ENCODE peak calls at places on chromosomes 5 and 9, in seven cellular contexts. O is HCT116, X is astrocyte, J is fibroblast of lung, K is DND-41, D is neuronal stem cell, W is GM12878. S is an unnamed sample.

GRCh38 chr9:114737118-114737517 is 55.1 kb upstream of the TEX48 start:
- DNase-seq in O (no peak), X (no peak), J (no peak), K (no peak), D (no peak), W (no peak), S (no peak)

GRCh38 chr5:31553863-31554262 is 21.8 kb downstream of the C5orf22 start:
- DNase-seq in O (no peak), X (no peak), J (no peak), K (no peak), D (no peak), W (no peak), S (no peak)

GRCh38 chr5:18216016-18216415 is 581.8 kb downstream of the TAF11L14 start:
- DNase-seq in O (no peak), X (no peak), J (no peak), K (no peak), D (no peak), W (no peak), S (no peak)

GRCh38 chr9:123642291-123643278 is 286.6 kb downstream of the CRB2 start:
- DNase-seq in O (no peak), X (peak), J (peak), K (no peak), D (no peak), W (no peak), S (no peak)

GRCh38 chr9:88991066-88992030 is at the start of gene S1PR3:
- DNase-seq in O (no peak), X (no peak), J (peak), K (no peak), D (peak), W (no peak), S (peak)

GRCh38 chr5:26582350-26583040 is 455.9 kb downstream of the CDH9 start:
- DNase-seq in O (no peak), X (no peak), J (no peak), K (no peak), D (no peak), W (no peak), S (no peak)

GRCh38 chr5:88602584-88602983 is 280.4 kb downstream of the MEF2C start:
- DNase-seq in O (peak), X (no peak), J (no peak), K (peak), D (no peak), W (no peak), S (no peak)

GRCh38 chr5:60522299-60522915 is 177.6 kb downstream of the DEPDC1B start:
- DNase-seq in O (no peak), X (peak), J (peak), K (no peak), D (no peak), W (peak), S (no peak)

GRCh38 chr5:109852371-109853160 is 162.8 kb downstream of the MAN2A1 start:
- DNase-seq in O (no peak), X (peak), J (peak), K (no peak), D (no peak), W (no peak), S (no peak)

GRCh38 chr9:113719919-113720318 is 156.2 kb upstream of the ZNF618 start:
- DNase-seq in O (no peak), X (no peak), J (no peak), K (no peak), D (no peak), W (no peak), S (no peak)

GRCh38 chr5:103706939-103707682 is 144.5 kb upstream of the NUDT12 start:
- DNase-seq in O (no peak), X (no peak), J (peak), K (no peak), D (no peak), W (no peak), S (no peak)

GRCh38 chr5:17400724-17401508 is 97.1 kb upstream of the TAF11L2 start:
- DNase-seq in O (no peak), X (no peak), J (no peak), K (no peak), D (no peak), W (no peak), S (no peak)

GRCh38 chr5:179118756-179119414 is 58.7 kb downstream of the ZNF354C start:
- DNase-seq in O (no peak), X (no peak), J (no peak), K (no peak), D (no peak), W (no peak), S (no peak)

GRCh38 chr5:77995793-77996409 is 219.8 kb upstream of the TBCA start:
- DNase-seq in O (no peak), X (no peak), J (no peak), K (no peak), D (no peak), W (no peak), S (no peak)

GRCh38 chr5:56670916-56671315 is 144.4 kb upstream of the MAP3K1 start:
- DNase-seq in O (no peak), X (no peak), J (peak), K (no peak), D (no peak), W (no peak), S (no peak)

GRCh38 chr5:1639757-1640156 is 116.0 kb upstream of the LPCAT1 start:
- DNase-seq in O (no peak), X (no peak), J (no peak), K (no peak), D (no peak), W (no peak), S (no peak)

GRCh38 chr9:35114921-35115341 is 731 bp downstream of the ATOSB start:
- DNase-seq in O (no peak), X (peak), J (no peak), K (peak), D (peak), W (no peak), S (peak)

GRCh38 chr5:109701779-109702178 is 12.1 kb downstream of the MAN2A1 start:
- DNase-seq in O (no peak), X (no peak), J (no peak), K (no peak), D (no peak), W (no peak), S (no peak)

GRCh38 chr5:53508125-53508524 is 27.7 kb downstream of the FST start:
- DNase-seq in O (no peak), X (no peak), J (peak), K (no peak), D (no peak), W (no peak), S (no peak)

GRCh38 chr5:72854419-72854818 is 38.0 kb downstream of the TNPO1 start:
- DNase-seq in O (no peak), X (no peak), J (no peak), K (no peak), D (no peak), W (no peak), S (no peak)

GRCh38 chr9:34994429-34995287 is 5.1 kb downstream of the DNAJB5 start:
- DNase-seq in O (peak), X (peak), J (peak), K (no peak), D (no peak), W (no peak), S (peak)

GRCh38 chr5:32869216-32869615 is 158.1 kb downstream of the NPR3 start:
- DNase-seq in O (no peak), X (peak), J (peak), K (no peak), D (no peak), W (no peak), S (no peak)

GRCh38 chr5:128201065-128201926 is 117.7 kb downstream of the SLC12A2 start:
- DNase-seq in O (no peak), X (peak), J (peak), K (peak), D (peak), W (no peak), S (peak)

GRCh38 chr5:1552469-1553255 is 28.9 kb upstream of the LPCAT1 start:
- DNase-seq in O (no peak), X (peak), J (peak), K (no peak), D (peak), W (no peak), S (no peak)

GRCh38 chr5:34038430-34038829 is 4.6 kb downstream of the C1QTNF3 start:
- DNase-seq in O (no peak), X (no peak), J (no peak), K (no peak), D (no peak), W (no peak), S (no peak)

GRCh38 chr9:21559402-21560280 is 77.5 kb upstream of the IFNE start:
- DNase-seq in O (no peak), X (peak), J (peak), K (no peak), D (peak), W (no peak), S (peak)

GRCh38 chr9:89991204-89991790 is 386.5 kb downstream of the GADD45G start:
- DNase-seq in O (no peak), X (no peak), J (no peak), K (no peak), D (no peak), W (no peak), S (no peak)

GRCh38 chr5:139396691-139397090 is 1.8 kb upstream of the PROB1 start:
- DNase-seq in O (no peak), X (no peak), J (no peak), K (no peak), D (no peak), W (no peak), S (no peak)

GRCh38 chr5:137516251-137516797 is 17.2 kb upstream of the SPOCK1 start:
- DNase-seq in O (no peak), X (no peak), J (no peak), K (no peak), D (no peak), W (no peak), S (no peak)

GRCh38 chr5:142316051-142316450 is 8.8 kb downstream of the SPRY4 start:
- DNase-seq in O (no peak), X (no peak), J (peak), K (peak), D (no peak), W (no peak), S (no peak)

GRCh38 chr9:91489391-91489899 is 65.8 kb upstream of the NFIL3 start:
- DNase-seq in O (no peak), X (peak), J (peak), K (no peak), D (no peak), W (no peak), S (no peak)

GRCh38 chr5:67014957-67015400 is 181.6 kb downstream of the CD180 start:
- DNase-seq in O (no peak), X (peak), J (peak), K (no peak), D (no peak), W (no peak), S (no peak)

GRCh38 chr9:137044042-137044441 is 1.9 kb downstream of the NPDC1 start:
- DNase-seq in O (no peak), X (no peak), J (no peak), K (no peak), D (no peak), W (no peak), S (no peak)

GRCh38 chr5:74945561-74946165 is 79.5 kb upstream of the FAM169A start:
- DNase-seq in O (no peak), X (no peak), J (no peak), K (no peak), D (no peak), W (peak), S (no peak)

GRCh38 chr5:169139381-169140125 is 161.4 kb downstream of the SLIT3 start:
- DNase-seq in O (no peak), X (peak), J (peak), K (no peak), D (no peak), W (no peak), S (peak)

GRCh38 chr9:110742741-110743371 is 74.3 kb downstream of the MUSK start:
- DNase-seq in O (no peak), X (peak), J (peak), K (no peak), D (peak), W (no peak), S (no peak)

GRCh38 chr9:4143951-4144717 is 155.7 kb downstream of the GLIS3 start:
- DNase-seq in O (no peak), X (peak), J (peak), K (no peak), D (peak), W (no peak), S (peak)
- H3K4me2 ChIP-seq in O (no peak), X (peak), J (peak), K (no peak), D (peak), W (no peak), S (peak)

GRCh38 chr5:151065609-151066008 is 15.2 kb downstream of the TNIP1 start:
- DNase-seq in O (no peak), X (no peak), J (no peak), K (no peak), D (no peak), W (no peak), S (no peak)
- H3K4me2 ChIP-seq in O (no peak), X (no peak), J (no peak), K (no peak), D (no peak), W (peak), S (no peak)

GRCh38 chr5:131515348-131515747 is 119.7 kb downstream of the RAPGEF6 start:
- DNase-seq in O (no peak), X (no peak), J (no peak), K (no peak), D (no peak), W (no peak), S (no peak)
- H3K4me2 ChIP-seq in O (no peak), X (peak), J (peak), K (peak), D (no peak), W (peak), S (peak)

GRCh38 chr9:5639816-5640215 is 10.9 kb downstream of the RIC1 start:
- DNase-seq in O (no peak), X (no peak), J (no peak), K (no peak), D (no peak), W (no peak), S (no peak)

GRCh38 chr9:5644522-5644921 is 15.6 kb downstream of the RIC1 start:
- DNase-seq in O (no peak), X (no peak), J (no peak), K (no peak), D (no peak), W (no peak), S (no peak)

GRCh38 chr9:5642170-5642569 is 13.3 kb downstream of the RIC1 start:
- DNase-seq in O (no peak), X (no peak), J (no peak), K (no peak), D (no peak), W (no peak), S (no peak)

DNA sequence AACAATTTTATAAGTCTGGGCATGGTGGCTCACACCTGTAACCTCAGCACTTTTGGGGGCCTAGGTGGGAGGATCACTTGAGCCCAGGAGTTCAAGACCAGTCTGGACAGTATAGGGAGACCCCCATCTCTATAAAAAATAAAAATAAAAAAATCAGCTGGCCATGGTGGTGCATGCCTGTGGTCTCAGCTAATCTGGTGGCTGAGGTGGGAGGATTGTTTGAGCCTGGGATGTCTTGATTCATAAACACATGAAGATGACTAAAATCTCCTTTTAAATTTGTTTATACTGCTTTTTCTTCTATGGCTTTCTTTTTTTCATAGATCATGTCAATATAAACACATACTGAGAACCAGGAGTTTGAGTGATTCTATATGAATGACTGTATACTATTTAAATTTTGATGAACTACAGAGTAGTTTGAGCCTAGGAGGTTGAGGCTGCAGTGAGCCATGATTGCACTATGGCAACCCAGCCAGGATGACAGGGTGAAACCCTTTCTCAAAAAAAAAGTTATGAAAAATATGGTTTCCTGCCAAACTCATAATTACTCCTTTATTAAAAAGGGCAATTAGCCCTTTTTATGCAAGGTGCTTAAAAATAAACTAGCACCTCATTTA is 14.2 kb downstream of the RIC1 start:
- DNase-seq in O (no peak), X (peak), J (peak), K (no peak), D (no peak), W (no peak), S (no peak)
- H3K4me2 ChIP-seq in O (no peak), X (no peak), J (no peak), K (no peak), D (no peak), W (no peak), S (no peak)

DNA sequence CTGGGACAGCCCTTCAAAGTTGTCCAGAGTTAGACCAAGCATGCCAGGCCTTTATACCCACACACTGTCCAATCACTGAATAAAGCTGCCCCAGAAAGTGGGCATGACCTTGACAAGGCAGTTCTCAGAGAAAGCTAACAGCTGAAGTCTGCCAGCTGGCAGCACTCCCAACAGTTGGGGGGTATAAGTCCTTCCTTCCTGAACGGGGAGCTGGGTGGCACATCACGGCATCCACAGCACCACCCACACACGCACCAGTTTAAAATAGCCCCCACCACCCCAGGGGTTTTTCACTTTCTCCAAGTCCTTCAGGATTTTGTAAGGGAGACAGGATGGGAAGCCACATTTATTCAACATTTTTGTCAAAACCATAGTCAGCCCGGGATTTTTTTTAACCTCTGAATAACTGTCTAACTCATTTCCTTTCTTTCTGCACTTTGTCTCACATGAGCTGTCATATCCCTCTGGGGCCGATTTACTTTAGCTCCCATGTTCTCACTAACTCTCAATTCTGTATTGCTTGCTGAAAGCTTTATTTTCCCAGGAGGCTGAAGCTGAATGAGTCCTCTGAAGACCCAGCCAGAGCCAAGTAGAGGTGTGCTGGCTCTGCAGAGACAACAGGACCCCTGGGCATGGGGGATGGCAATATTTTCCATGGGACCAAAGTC is 15.4 kb downstream of the FAM81B start:
- DNase-seq in O (no peak), X (peak), J (peak), K (no peak), D (no peak), W (no peak), S (no peak)
- H3K4me2 ChIP-seq in O (no peak), X (peak), J (no peak), K (no peak), D (no peak), W (no peak), S (no peak)

GRCh38 chr9:99970481-99970880 is 64.0 kb downstream of the STX17 start:
- DNase-seq in O (no peak), X (no peak), J (no peak), K (no peak), D (no peak), W (no peak), S (no peak)
- H3K4me2 ChIP-seq in O (no peak), X (no peak), J (no peak), K (no peak), D (no peak), W (no peak), S (no peak)